ENCODE peak calls at places on chromosome 21, in seven cellular contexts. T is OCI-M1; N is DMS 273 treated with DMSO at 0.1 percent for 48 hours; F is fibroblast of the aortic adventitia; B is left ventricle myocardium superior; A is stimulated activated CD8-positive, alpha-beta memory T cell treated with anti-CD3 and anti-CD28 coated beads, Interleukin-7, amount 100 ng/mL, for 4 hours; D is CD14-positive monocyte. U is an unnamed sample.

GRCh38 chr21:15895142-15896106 is 165.6 kb downstream of the USP25 start:
- DNase-seq in A (no peak), N (no peak), F (peak), T (no peak), D (no peak), B (no peak), U (no peak)

GRCh38 chr21:17711896-17712295 is 99.2 kb upstream of the BTG3 start:
- DNase-seq in T (peak), B (no peak), A (no peak), F (no peak), D (no peak), N (no peak), U (no peak)

GRCh38 chr21:44875341-44875740 is 1.9 kb upstream of the PTTG1IP start:
- DNase-seq in D (no peak), T (peak), N (no peak), B (peak), A (no peak), F (peak), U (peak)

GRCh38 chr21:42336065-42336464 is 14.7 kb downstream of the TFF2 start:
- DNase-seq in A (no peak), F (no peak), N (no peak), B (no peak), T (no peak), D (no peak), U (no peak)

GRCh38 chr21:31235671-31236450 is 108.2 kb downstream of the TIAM1 start:
- DNase-seq in F (peak), A (no peak), D (no peak), T (no peak), B (no peak), N (no peak), U (no peak)

GRCh38 chr21:33374080-33374873 is 28.9 kb upstream of the IFNGR2 start:
- DNase-seq in B (peak), N (peak), D (peak), A (no peak), F (peak), T (peak), U (peak)

GRCh38 chr21:41726970-41727783 is 39.7 kb downstream of the RIPK4 start:
- DNase-seq in A (no peak), T (no peak), N (no peak), F (peak), B (peak), D (no peak), U (peak)

GRCh38 chr21:35565204-35565611 is 495.1 kb downstream of the SETD4 start:
- DNase-seq in A (no peak), N (no peak), T (peak), F (peak), D (peak), B (peak), U (no peak)

GRCh38 chr21:30243691-30244090 is 27.8 kb upstream of the CLDN8 start:
- DNase-seq in T (no peak), B (no peak), A (no peak), N (no peak), D (no peak), F (no peak), U (no peak)

GRCh38 chr21:27953328-27954045 is 986.6 kb upstream of the ADAMTS5 start:
- DNase-seq in F (no peak), N (no peak), B (no peak), D (no peak), A (no peak), T (peak), U (no peak)

GRCh38 chr21:27277122-27277521 is 310.2 kb upstream of the ADAMTS5 start:
- DNase-seq in B (no peak), N (no peak), T (no peak), D (no peak), A (no peak), F (peak), U (no peak)

GRCh38 chr21:38645282-38645681 is 147.0 kb upstream of the ERG start:
- DNase-seq in N (no peak), F (peak), A (no peak), B (no peak), D (no peak), T (no peak), U (no peak)

GRCh38 chr21:34592120-34592561 is 22.8 kb downstream of the RCAN1 start:
- DNase-seq in D (no peak), A (no peak), T (peak), N (no peak), B (peak), F (peak), U (no peak)

GRCh38 chr21:32138658-32139057 is 140.2 kb downstream of the MIS18A start:
- DNase-seq in T (no peak), F (no peak), A (no peak), D (no peak), N (no peak), B (no peak), U (no peak)

GRCh38 chr21:14900058-14900457 is 164.7 kb downstream of the NRIP1 start:
- DNase-seq in D (no peak), A (no peak), F (peak), T (no peak), B (no peak), N (no peak), U (no peak)

GRCh38 chr21:33069994-33070811 is at the start of gene OLIG1:
- DNase-seq in B (peak), T (no peak), D (peak), F (no peak), N (peak), A (peak), U (peak)

GRCh38 chr21:42218836-42219605 is at the start of gene ABCG1:
- DNase-seq in D (no peak), N (no peak), A (peak), B (peak), F (no peak), T (no peak), U (peak)

U was measured in RPMI8226.